ENCODE peak calls at places on chromosomes 4 and X, in six cellular contexts. T is HFF-Myc, H is heart left ventricle, C is IMR-90, S is A549, D is astrocyte of the cerebellum. I is an unnamed sample.

GRCh38 chr4:137861682-137862081 is 329.4 kb upstream of the PCDH18 start:
- DNase-seq in T (peak; percentile 4), H (no peak), C (peak; percentile 29), S (no peak), D (peak; percentile 16), I (peak; percentile 2)

GRCh38 chr4:72568959-72569718 is at the start of gene ADAMTS3:
- DNase-seq in T (no peak), H (peak; percentile 49), C (peak; percentile 33), S (peak; percentile 14), D (no peak), I (no peak)

GRCh38 chrX:115591420-115591819 is 30.4 kb downstream of the PLS3 start:
- DNase-seq in T (no peak), H (no peak), C (no peak), S (no peak), D (no peak), I (no peak)

GRCh38 chr4:62517721-62518120 is 1317.6 kb downstream of the ADGRL3 start:
- DNase-seq in T (no peak), H (no peak), C (no peak), S (no peak), D (peak; percentile 68), I (no peak)

GRCh38 chr4:5798447-5798846 is 87.4 kb downstream of the EVC start:
- DNase-seq in T (no peak), H (peak; percentile 38), C (no peak), S (no peak), D (no peak), I (no peak)

GRCh38 chr4:15702941-15703403 is at the start of gene BST1:
- DNase-seq in T (no peak), H (peak; percentile 78), C (peak; percentile 50), S (peak; percentile 25), D (no peak), I (no peak)

GRCh38 chr4:98838977-98839618 is 89.8 kb downstream of the EIF4E start:
- DNase-seq in T (peak; percentile 30), H (peak; percentile 37), C (peak; percentile 15), S (no peak), D (no peak), I (no peak)

GRCh38 chrX:35562395-35562794 is 235.7 kb upstream of the MAGEB16 start:
- DNase-seq in T (no peak), H (no peak), C (no peak), S (no peak), D (no peak), I (no peak)

GRCh38 chrX:54808109-54808604 is 612 bp downstream of the MAGED2 start:
- DNase-seq in T (peak; percentile 5), H (peak; percentile 75), C (no peak), S (peak; percentile 36), D (peak; percentile 4), I (no peak)

GRCh38 chrX:16869393-16870094 is 618 bp downstream of the RBBP7 start:
- DNase-seq in T (no peak), H (peak; percentile 35), C (peak; percentile 18), S (no peak), D (no peak), I (no peak)

GRCh38 chr4:174216935-174217272 is 66.6 kb downstream of the FBXO8 start:
- DNase-seq in T (no peak), H (no peak), C (no peak), S (no peak), D (no peak), I (no peak)
- H3K4me3 ChIP-seq in T (no peak overlapping the region), H (peak overlapping the region; percentile 49), C (no peak overlapping the region), S (no peak overlapping the region), D (peak overlapping the region; percentile 23), I (no peak overlapping the region)

GRCh38 chr4:139582044-139582443 is 26.0 kb upstream of the SETD7 start:
- DNase-seq in T (no peak), H (no peak), C (peak; percentile 61), S (no peak), D (no peak), I (no peak)
- TF ChIP-seq CTCF in T (no peak), H (no peak), C (peak; percentile 39), S (peak; percentile 24), D (no peak), I (no peak)

DNA sequence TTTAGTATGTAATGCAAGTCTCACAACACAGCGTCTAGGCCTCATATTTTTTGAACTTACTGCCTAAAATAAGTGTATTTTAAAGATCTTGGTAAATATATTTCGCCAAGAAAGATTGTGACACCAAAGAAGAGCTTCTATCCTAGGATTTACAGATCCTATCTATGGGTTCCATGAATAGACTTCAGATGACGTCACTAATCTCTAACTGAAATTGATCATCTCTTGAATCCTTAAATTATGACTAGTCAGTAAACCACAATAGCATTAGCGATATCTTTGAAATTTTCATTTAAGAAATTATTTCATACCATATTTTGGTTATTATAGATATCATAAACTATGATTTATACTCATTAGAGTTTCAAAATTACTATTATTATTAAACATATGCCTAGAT is 602.6 kb downstream of the TMA16 start:
- DNase-seq in T (no peak), H (no peak), C (no peak), S (no peak), D (no peak), I (no peak)
- H3K4me3 ChIP-seq in T (no peak overlapping the region), H (no peak overlapping the region), C (no peak overlapping the region), S (no peak overlapping the region), D (no peak overlapping the region), I (no peak overlapping the region)

DNA sequence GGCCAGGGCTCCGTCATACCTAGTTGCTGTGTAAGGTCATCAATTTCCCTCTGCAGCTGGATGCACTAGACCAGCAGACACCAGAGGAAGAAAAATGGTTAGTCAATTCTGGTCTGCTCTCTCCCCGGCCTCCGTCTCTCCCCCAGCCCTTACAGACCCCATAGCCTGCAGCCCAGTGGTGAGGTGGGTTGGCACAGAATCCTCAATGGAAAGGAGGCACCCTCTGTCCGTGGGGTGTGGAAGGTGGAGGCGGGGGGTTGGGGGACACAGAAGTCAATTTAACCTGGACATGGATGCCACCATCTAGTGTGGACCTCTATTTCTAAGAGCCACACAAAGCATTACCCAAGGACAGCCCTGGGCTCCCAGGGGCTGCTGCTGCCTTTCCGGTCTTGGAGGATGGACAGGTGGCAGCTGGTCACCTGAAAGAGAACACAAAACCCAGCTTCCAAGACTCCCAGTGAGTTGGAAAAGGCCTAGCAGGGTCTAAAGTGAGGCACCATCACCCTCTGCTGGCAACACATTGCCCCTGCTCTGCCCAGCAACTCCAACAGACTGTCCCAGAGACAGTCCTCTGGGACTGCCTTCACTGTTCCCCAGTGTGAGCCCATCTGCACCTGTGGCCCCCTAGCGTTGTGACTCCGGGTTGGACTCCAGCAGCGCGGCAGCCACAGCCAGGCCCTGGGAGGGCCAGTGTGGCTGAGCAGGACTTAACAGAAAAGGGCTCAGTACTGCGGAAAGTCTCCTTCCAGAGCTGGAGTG is 40.1 kb upstream of the NHSL2 start:
- DNase-seq in T (peak; percentile 3), H (no peak), C (no peak), S (peak; percentile 16), D (no peak), I (no peak)
- TF ChIP-seq CTCF in T (peak; percentile 29), H (no peak), C (peak; percentile 8), S (peak; percentile 28), D (peak; percentile 39), I (peak; percentile 33)

DNA sequence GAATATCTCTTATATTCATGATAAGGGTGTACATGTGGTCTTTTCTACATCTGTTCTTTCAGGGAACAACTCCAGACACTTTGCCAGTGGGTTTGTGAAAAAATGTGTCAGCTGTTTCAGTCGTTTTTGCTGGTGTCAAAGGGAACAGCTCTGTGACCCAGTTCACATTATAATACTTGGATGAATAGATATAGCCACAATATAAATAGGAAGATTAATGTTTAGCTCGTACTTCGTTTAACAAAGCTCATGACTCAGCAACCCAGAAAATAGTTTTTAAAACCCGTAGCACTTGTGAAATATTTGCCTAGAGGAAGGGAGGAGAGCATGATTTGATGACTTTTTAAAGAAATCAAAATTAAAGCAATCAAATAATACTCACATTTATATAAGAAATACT is 7.9 kb downstream of the LIAS start:
- DNase-seq in T (no peak), H (no peak), C (peak; percentile 73), S (no peak), D (no peak), I (no peak)
- H3K4me3 ChIP-seq in T (no peak overlapping the region), H (no peak overlapping the region), C (no peak overlapping the region), S (no peak overlapping the region), D (no peak overlapping the region), I (no peak overlapping the region)

I was measured in AG09309.